ENCODE peak calls at places on chromosomes 13 and 19, in six cellular contexts. One of them, this sample, is unnamed.

GRCh38 chr19:45676851-45677263 is 8.8 kb downstream of the GIPR start:
- DNase-seq in brain microvascular endothelial cell: no peak
- DNase-seq in AG10803: no peak
- DNase-seq in uterus: no peak
- DNase-seq in neural crest cell: no peak
- DNase-seq in B cell: peak; percentile 64
- DNase-seq in this sample: peak; percentile 45

GRCh38 chr19:39397360-39398296 is 6.5 kb downstream of the MED29 start:
- DNase-seq in AG10803: peak; percentile 82
- DNase-seq in B cell: peak; percentile 90
- DNase-seq in neural crest cell: peak; percentile 88
- DNase-seq in brain microvascular endothelial cell: peak; percentile 81
- DNase-seq in uterus: peak; percentile 90
- DNase-seq in this sample: peak; percentile 90

GRCh38 chr13:57629821-57630235 is 1.7 kb upstream of the PCDH17 start:
- DNase-seq in neural crest cell: peak; percentile 92
- DNase-seq in uterus: peak; percentile 74
- DNase-seq in brain microvascular endothelial cell: peak; percentile 77
- DNase-seq in AG10803: peak; percentile 64
- DNase-seq in B cell: peak; percentile 50
- DNase-seq in this sample: peak; percentile 20

GRCh38 chr19:40365613-40366401 is 17.3 kb downstream of the PLD3 start:
- DNase-seq in AG10803: peak; percentile 44
- DNase-seq in brain microvascular endothelial cell: peak; percentile 60
- DNase-seq in uterus: peak; percentile 66
- DNase-seq in B cell: peak; percentile 77
- DNase-seq in neural crest cell: peak; percentile 76
- DNase-seq in this sample: peak; percentile 93

GRCh38 chr13:74289130-74289529 is 154.9 kb upstream of the KLF12 start:
- DNase-seq in neural crest cell: no peak
- DNase-seq in brain microvascular endothelial cell: no peak
- DNase-seq in uterus: no peak
- DNase-seq in AG10803: no peak
- DNase-seq in B cell: no peak
- DNase-seq in this sample: no peak

GRCh38 chr13:40814803-40815202 is 25.4 kb downstream of the SLC25A15 start:
- DNase-seq in neural crest cell: no peak
- DNase-seq in AG10803: no peak
- DNase-seq in B cell: no peak
- DNase-seq in brain microvascular endothelial cell: no peak
- DNase-seq in uterus: no peak
- DNase-seq in this sample: no peak

GRCh38 chr19:29805026-29805925 is 6.5 kb upstream of the CCNE1 start:
- DNase-seq in B cell: no peak
- DNase-seq in AG10803: peak; percentile 41
- DNase-seq in uterus: no peak
- DNase-seq in brain microvascular endothelial cell: no peak
- DNase-seq in neural crest cell: no peak
- DNase-seq in this sample: no peak

GRCh38 chr19:3644351-3645066 is 17.9 kb upstream of the CACTIN start:
- DNase-seq in AG10803: peak; percentile 24
- DNase-seq in uterus: no peak
- DNase-seq in neural crest cell: no peak
- DNase-seq in brain microvascular endothelial cell: no peak
- DNase-seq in B cell: no peak
- DNase-seq in this sample: no peak

GRCh38 chr13:94660695-94661324 is 51.5 kb downstream of the SOX21 start:
- DNase-seq in uterus: no peak
- DNase-seq in B cell: no peak
- DNase-seq in AG10803: peak; percentile 26
- DNase-seq in neural crest cell: peak; percentile 12
- DNase-seq in brain microvascular endothelial cell: peak; percentile 27
- DNase-seq in this sample: no peak

GRCh38 chr19:29263305-29264080 is 50.5 kb upstream of the UQCRFS1 start:
- DNase-seq in uterus: no peak
- DNase-seq in B cell: no peak
- DNase-seq in brain microvascular endothelial cell: peak; percentile 35
- DNase-seq in neural crest cell: peak; percentile 72
- DNase-seq in AG10803: peak; percentile 33
- DNase-seq in this sample: peak; percentile 53

GRCh38 chr19:12783226-12783848 is 7.9 kb upstream of the JUNB start:
- DNase-seq in brain microvascular endothelial cell: no peak
- DNase-seq in AG10803: no peak
- DNase-seq in B cell: peak; percentile 36
- DNase-seq in neural crest cell: no peak
- DNase-seq in uterus: peak; percentile 28
- DNase-seq in this sample: peak; percentile 46

GRCh38 chr13:32031025-32031814 is at the start of gene FRY:
- DNase-seq in B cell: peak; percentile 51
- DNase-seq in AG10803: peak; percentile 46
- DNase-seq in brain microvascular endothelial cell: peak; percentile 58
- DNase-seq in uterus: peak; percentile 79
- DNase-seq in neural crest cell: peak; percentile 46
- DNase-seq in this sample: peak; percentile 75

GRCh38 chr13:107376393-107377085 is 808.6 kb upstream of the ARGLU1 start:
- DNase-seq in AG10803: no peak
- DNase-seq in brain microvascular endothelial cell: no peak
- DNase-seq in neural crest cell: no peak
- DNase-seq in uterus: no peak
- DNase-seq in B cell: no peak
- DNase-seq in this sample: no peak

GRCh38 chr19:45657520-45658163 is 10.4 kb upstream of the GIPR start:
- DNase-seq in AG10803: no peak
- DNase-seq in neural crest cell: no peak
- DNase-seq in uterus: no peak
- DNase-seq in brain microvascular endothelial cell: no peak
- DNase-seq in B cell: no peak
- DNase-seq in this sample: no peak

GRCh38 chr19:41443813-41444455 is 978 bp downstream of the ERICH4 start:
- DNase-seq in brain microvascular endothelial cell: no peak
- DNase-seq in neural crest cell: no peak
- DNase-seq in AG10803: no peak
- DNase-seq in B cell: no peak
- DNase-seq in uterus: no peak
- DNase-seq in this sample: no peak

GRCh38 chr13:29589967-29590366 is 5.5 kb downstream of the SLC7A1 start:
- DNase-seq in neural crest cell: no peak
- DNase-seq in B cell: no peak
- DNase-seq in brain microvascular endothelial cell: no peak
- DNase-seq in uterus: no peak
- DNase-seq in AG10803: no peak
- DNase-seq in this sample: no peak

GRCh38 chr19:51587264-51588191 is 16.4 kb downstream of the ZNF175 start:
- DNase-seq in AG10803: no peak
- DNase-seq in neural crest cell: no peak
- DNase-seq in uterus: no peak
- DNase-seq in brain microvascular endothelial cell: no peak
- DNase-seq in B cell: no peak
- DNase-seq in this sample: no peak

GRCh38 chr13:21694831-21695230 is 24.0 kb downstream of the FGF9 start:
- DNase-seq in brain microvascular endothelial cell: no peak
- DNase-seq in neural crest cell: no peak
- DNase-seq in uterus: no peak
- DNase-seq in B cell: no peak
- DNase-seq in AG10803: no peak
- DNase-seq in this sample: no peak

GRCh38 chr19:14434543-14435319 is 1.6 kb downstream of the PKN1 start:
- DNase-seq in neural crest cell: no peak
- DNase-seq in brain microvascular endothelial cell: peak; percentile 79
- DNase-seq in uterus: peak; percentile 77
- DNase-seq in B cell: peak; percentile 9
- DNase-seq in AG10803: peak; percentile 77
- DNase-seq in this sample: no peak

GRCh38 chr13:77894743-77895142 is 23.9 kb downstream of the EDNRB start:
- DNase-seq in uterus: no peak
- DNase-seq in B cell: no peak
- DNase-seq in neural crest cell: no peak
- DNase-seq in AG10803: no peak
- DNase-seq in brain microvascular endothelial cell: no peak
- DNase-seq in this sample: no peak

GRCh38 chr13:77891041-77891440 is 27.6 kb downstream of the EDNRB start:
- DNase-seq in brain microvascular endothelial cell: no peak
- DNase-seq in neural crest cell: no peak
- DNase-seq in B cell: no peak
- DNase-seq in uterus: no peak
- DNase-seq in AG10803: no peak
- DNase-seq in this sample: no peak

GRCh38 chr13:77892491-77892890 is 26.1 kb downstream of the EDNRB start:
- DNase-seq in neural crest cell: no peak
- DNase-seq in brain microvascular endothelial cell: no peak
- DNase-seq in uterus: no peak
- DNase-seq in AG10803: no peak
- DNase-seq in B cell: no peak
- DNase-seq in this sample: no peak

GRCh38 chr13:77891486-77891885 is 27.1 kb downstream of the EDNRB start:
- DNase-seq in brain microvascular endothelial cell: no peak
- DNase-seq in neural crest cell: no peak
- DNase-seq in B cell: no peak
- DNase-seq in AG10803: no peak
- DNase-seq in uterus: no peak
- DNase-seq in this sample: no peak

DNA sequence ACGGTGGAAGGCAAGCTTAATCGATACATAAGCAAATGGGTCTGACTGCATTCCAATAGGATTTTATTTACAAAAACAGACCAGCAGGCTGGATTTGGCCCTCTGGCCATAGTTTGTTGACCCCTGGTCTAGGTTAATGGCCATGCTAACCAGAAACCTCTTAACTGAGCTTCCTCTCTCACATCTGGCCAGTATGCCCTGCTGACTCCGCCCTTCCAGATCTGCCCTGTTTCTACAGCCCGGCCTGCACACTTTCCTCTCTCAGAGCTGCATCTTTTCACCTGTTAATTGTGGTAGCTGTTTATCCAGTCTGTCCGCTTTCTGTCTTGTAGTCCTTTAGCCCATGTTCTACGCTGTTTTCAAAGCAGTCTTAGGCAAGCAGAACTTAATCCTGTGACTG is 25.6 kb downstream of the EDNRB start:
- DNase-seq in B cell: no peak
- DNase-seq in AG10803: no peak
- DNase-seq in uterus: no peak
- DNase-seq in brain microvascular endothelial cell: no peak
- DNase-seq in neural crest cell: peak; percentile 2
- DNase-seq in this sample: no peak
- TF ChIP-seq CTCF in B cell: no peak
- TF ChIP-seq CTCF in AG10803: no peak
- TF ChIP-seq CTCF in uterus: no peak
- TF ChIP-seq CTCF in brain microvascular endothelial cell: no peak
- TF ChIP-seq CTCF in neural crest cell: no peak
- TF ChIP-seq CTCF in this sample: no peak

GRCh38 chr13:98099627-98100026 is 43.3 kb upstream of the FARP1 start:
- DNase-seq in AG10803: no peak
- DNase-seq in uterus: no peak
- DNase-seq in B cell: no peak
- DNase-seq in brain microvascular endothelial cell: no peak
- DNase-seq in neural crest cell: no peak
- DNase-seq in this sample: no peak

GRCh38 chr13:98103531-98103930 is 39.4 kb upstream of the FARP1 start:
- DNase-seq in uterus: no peak
- DNase-seq in brain microvascular endothelial cell: no peak
- DNase-seq in neural crest cell: no peak
- DNase-seq in B cell: no peak
- DNase-seq in AG10803: peak; percentile 29
- DNase-seq in this sample: no peak

GRCh38 chr13:98105929-98106336 is 37.0 kb upstream of the FARP1 start:
- DNase-seq in neural crest cell: no peak
- DNase-seq in AG10803: peak; percentile 74
- DNase-seq in uterus: no peak
- DNase-seq in B cell: no peak
- DNase-seq in brain microvascular endothelial cell: peak; percentile 64
- DNase-seq in this sample: no peak

GRCh38 chr13:98108330-98108729 is 34.6 kb upstream of the FARP1 start:
- DNase-seq in AG10803: peak; percentile 73
- DNase-seq in neural crest cell: no peak
- DNase-seq in brain microvascular endothelial cell: no peak
- DNase-seq in uterus: no peak
- DNase-seq in B cell: no peak
- DNase-seq in this sample: no peak

GRCh38 chr13:98103942-98104880 is 38.7 kb upstream of the FARP1 start:
- DNase-seq in AG10803: no peak
- DNase-seq in brain microvascular endothelial cell: no peak
- DNase-seq in neural crest cell: no peak
- DNase-seq in uterus: no peak
- DNase-seq in B cell: no peak
- DNase-seq in this sample: no peak
- TF ChIP-seq CTCF in AG10803: peak; percentile 45
- TF ChIP-seq CTCF in brain microvascular endothelial cell: peak; percentile 59
- TF ChIP-seq CTCF in neural crest cell: peak; percentile 41
- TF ChIP-seq CTCF in uterus: no peak
- TF ChIP-seq CTCF in B cell: no peak
- TF ChIP-seq CTCF in this sample: no peak

DNA sequence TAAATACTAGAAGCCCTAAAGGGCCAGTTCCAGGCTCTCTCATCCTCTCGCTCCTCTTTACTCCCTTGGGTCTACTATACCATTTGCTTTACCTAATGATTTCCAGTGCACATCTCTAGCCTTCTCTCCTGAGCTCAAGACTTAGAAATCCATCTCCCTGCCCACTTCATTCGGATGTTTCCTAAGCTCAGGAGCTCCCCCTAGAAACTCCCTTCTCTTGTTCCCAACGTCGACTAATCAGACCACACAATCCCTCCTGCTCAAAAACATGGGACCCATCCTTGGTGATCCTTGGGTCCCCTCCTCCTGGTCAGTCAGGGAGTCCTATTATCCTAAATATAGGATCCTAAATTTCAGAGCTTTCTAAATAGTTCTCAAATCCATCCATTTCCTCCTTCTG is 21.1 kb upstream of the STK24 start:
- DNase-seq in B cell: no peak
- DNase-seq in brain microvascular endothelial cell: no peak
- DNase-seq in neural crest cell: no peak
- DNase-seq in uterus: no peak
- DNase-seq in AG10803: no peak
- DNase-seq in this sample: no peak
- TF ChIP-seq CTCF in B cell: no peak
- TF ChIP-seq CTCF in brain microvascular endothelial cell: peak; percentile 29
- TF ChIP-seq CTCF in neural crest cell: no peak
- TF ChIP-seq CTCF in uterus: no peak
- TF ChIP-seq CTCF in AG10803: peak; percentile 14
- TF ChIP-seq CTCF in this sample: no peak

GRCh38 chr19:16659464-16659831 is 496 bp downstream of the SMIM7 start:
- DNase-seq in brain microvascular endothelial cell: no peak
- DNase-seq in AG10803: no peak
- DNase-seq in uterus: no peak
- DNase-seq in neural crest cell: no peak
- DNase-seq in B cell: no peak
- DNase-seq in this sample: no peak

GRCh38 chr19:16657384-16657783 is 2.6 kb downstream of the SMIM7 start:
- DNase-seq in AG10803: no peak
- DNase-seq in uterus: no peak
- DNase-seq in B cell: no peak
- DNase-seq in neural crest cell: no peak
- DNase-seq in brain microvascular endothelial cell: no peak
- DNase-seq in this sample: no peak

GRCh38 chr19:16661480-16662034 is 618 bp downstream of the TMEM38A start:
- DNase-seq in brain microvascular endothelial cell: no peak
- DNase-seq in neural crest cell: no peak
- DNase-seq in B cell: no peak
- DNase-seq in uterus: peak; percentile 37
- DNase-seq in AG10803: no peak
- DNase-seq in this sample: peak; percentile 57

GRCh38 chr19:16660763-16661479 is at the start of gene TMEM38A:
- DNase-seq in uterus: peak; percentile 26
- DNase-seq in neural crest cell: peak; percentile 8
- DNase-seq in AG10803: no peak
- DNase-seq in B cell: peak; percentile 78
- DNase-seq in brain microvascular endothelial cell: no peak
- DNase-seq in this sample: peak; percentile 65

GRCh38 chr19:16659832-16660708 is at the start of gene SMIM7:
- DNase-seq in AG10803: peak; percentile 98
- DNase-seq in B cell: peak; percentile 96
- DNase-seq in brain microvascular endothelial cell: peak; percentile 97
- DNase-seq in neural crest cell: peak; percentile 96
- DNase-seq in uterus: peak; percentile 98
- DNase-seq in this sample: peak; percentile 99
- TF ChIP-seq CTCF in AG10803: no peak
- TF ChIP-seq CTCF in B cell: no peak
- TF ChIP-seq CTCF in brain microvascular endothelial cell: peak; percentile 20
- TF ChIP-seq CTCF in neural crest cell: no peak
- TF ChIP-seq CTCF in uterus: peak; percentile 19
- TF ChIP-seq CTCF in this sample: peak; percentile 40

This sample was measured in GM10248.